ENCODE peak calls at places on chromosome 1, in four cellular contexts. G is cardiac muscle cell, Z is foreskin fibroblast, U is adrenal gland. N is an unnamed sample.

GRCh38 chr1:61424382-61424781 is 300.6 kb downstream of the TM2D1 start:
- DNase-seq in U (no peak), G (no peak), Z (no peak), N (no peak)

GRCh38 chr1:198179556-198179981 is 22.8 kb downstream of the NEK7 start:
- DNase-seq in U (no peak), Z (no peak), G (peak; percentile 48), N (no peak)

GRCh38 chr1:101460709-101461108 is 223.9 kb downstream of the S1PR1 start:
- DNase-seq in U (no peak), G (no peak), Z (no peak), N (no peak)

GRCh38 chr1:243496173-243496553 is 240.3 kb downstream of the SDCCAG8 start:
- DNase-seq in Z (no peak), U (no peak), G (no peak), N (no peak)

GRCh38 chr1:108719253-108719652 is 6.5 kb downstream of the FNDC7 start:
- DNase-seq in G (no peak), Z (no peak), U (no peak), N (no peak)

GRCh38 chr1:198523183-198523942 is 17.1 kb downstream of the ATP6V1G3 start:
- DNase-seq in G (no peak), U (no peak), Z (no peak), N (no peak)

GRCh38 chr1:9438431-9439073 is 100.7 kb upstream of the SLC25A33 start:
- DNase-seq in G (peak; percentile 90), Z (peak; percentile 12), U (no peak), N (peak; percentile 69)

GRCh38 chr1:89834078-89834704 is 13.4 kb downstream of the LRRC8D start:
- DNase-seq in U (no peak), G (no peak), Z (no peak), N (no peak)

GRCh38 chr1:199778324-199778955 is 249.1 kb upstream of the NR5A2 start:
- DNase-seq in U (no peak), G (no peak), Z (no peak), N (no peak)

GRCh38 chr1:180027949-180028445 is 73.4 kb downstream of the CEP350 start:
- DNase-seq in Z (peak; percentile 74), G (peak; percentile 88), U (no peak), N (peak; percentile 20)

GRCh38 chr1:204711947-204712701 is 26.6 kb upstream of the LRRN2 start:
- DNase-seq in Z (no peak), G (no peak), U (no peak), N (no peak)

GRCh38 chr1:63640633-63641567 is 47.7 kb downstream of the PGM1 start:
- DNase-seq in G (no peak), U (no peak), Z (no peak), N (no peak)

GRCh38 chr1:201537966-201538617 is 835 bp upstream of the NAV1 start:
- DNase-seq in Z (no peak), G (no peak), U (no peak), N (no peak)

GRCh38 chr1:208105756-208106155 is 138.4 kb downstream of the PLXNA2 start:
- DNase-seq in Z (no peak), U (no peak), G (no peak), N (no peak)

GRCh38 chr1:61334718-61335589 is 252.6 kb downstream of the NFIA start:
- DNase-seq in G (peak; percentile 91), U (peak; percentile 54), Z (no peak), N (no peak)

GRCh38 chr1:225447649-225448048 is 19.8 kb upstream of the LBR start:
- DNase-seq in U (peak; percentile 49), G (peak; percentile 65), Z (no peak), N (no peak)

GRCh38 chr1:2209400-2210083 is 15.0 kb upstream of the FAAP20 start:
- DNase-seq in Z (no peak), G (no peak), U (no peak), N (no peak)

GRCh38 chr1:46341222-46342083 is 846 bp downstream of the NSUN4 start:
- DNase-seq in U (peak; percentile 87), Z (no peak), G (no peak), N (no peak)

GRCh38 chr1:37905624-37906196 is 41.1 kb downstream of the INPP5B start:
- DNase-seq in G (no peak), Z (no peak), U (no peak), N (no peak)

GRCh38 chr1:108880850-108881249 is 4.1 kb downstream of the GPSM2 start:
- DNase-seq in Z (no peak), U (no peak), G (peak; percentile 5), N (no peak)

GRCh38 chr1:228770779-228771223 is 35.5 kb downstream of the RHOU start:
- DNase-seq in Z (no peak), U (no peak), G (no peak), N (no peak)

GRCh38 chr1:204357551-204357950 is 2.2 kb downstream of the PLEKHA6 start:
- DNase-seq in Z (no peak), G (peak; percentile 61), U (no peak), N (no peak)

GRCh38 chr1:41442697-41443251 is 41.7 kb downstream of the EDN2 start:
- DNase-seq in G (peak; percentile 40), Z (no peak), U (no peak), N (no peak)

GRCh38 chr1:103063911-103064310 is 44.4 kb downstream of the COL11A1 start:
- DNase-seq in U (no peak), G (peak; percentile 43), Z (no peak), N (no peak)

GRCh38 chr1:153626929-153627796 is at the start of gene S100A13:
- DNase-seq in G (peak; percentile 97), Z (peak; percentile 96), U (peak; percentile 86), N (peak; percentile 86)

GRCh38 chr1:10339815-10340214 is 59.0 kb upstream of the PGD start:
- DNase-seq in U (peak; percentile 66), Z (peak; percentile 32), G (peak; percentile 88), N (no peak)

GRCh38 chr1:184945678-184946412 is 28.5 kb downstream of the NIBAN1 start:
- DNase-seq in Z (peak; percentile 37), G (peak; percentile 75), U (no peak), N (peak; percentile 36)

GRCh38 chr1:180757657-180758056 is 125.8 kb downstream of the XPR1 start:
- DNase-seq in Z (no peak), G (no peak), U (no peak), N (no peak)

GRCh38 chr1:9652379-9653194 is 1.1 kb downstream of the PIK3CD start:
- DNase-seq in U (no peak), G (peak; percentile 41), Z (no peak), N (no peak)

GRCh38 chr1:64246294-64246917 is 43.0 kb downstream of the UBE2U start:
- DNase-seq in U (no peak), Z (no peak), G (peak; percentile 66), N (no peak)

GRCh38 chr1:160685266-160685665 is 26.4 kb downstream of the CD48 start:
- DNase-seq in U (no peak), G (peak; percentile 17), Z (no peak), N (no peak)

GRCh38 chr1:227999056-227999930 is 7.5 kb upstream of the WNT3A start:
- DNase-seq in Z (peak; percentile 47), G (peak; percentile 83), U (peak; percentile 84), N (peak; percentile 22)

GRCh38 chr1:118564961-118565360 is 379.9 kb upstream of the SPAG17 start:
- DNase-seq in G (no peak), U (no peak), Z (no peak), N (no peak)

DNA sequence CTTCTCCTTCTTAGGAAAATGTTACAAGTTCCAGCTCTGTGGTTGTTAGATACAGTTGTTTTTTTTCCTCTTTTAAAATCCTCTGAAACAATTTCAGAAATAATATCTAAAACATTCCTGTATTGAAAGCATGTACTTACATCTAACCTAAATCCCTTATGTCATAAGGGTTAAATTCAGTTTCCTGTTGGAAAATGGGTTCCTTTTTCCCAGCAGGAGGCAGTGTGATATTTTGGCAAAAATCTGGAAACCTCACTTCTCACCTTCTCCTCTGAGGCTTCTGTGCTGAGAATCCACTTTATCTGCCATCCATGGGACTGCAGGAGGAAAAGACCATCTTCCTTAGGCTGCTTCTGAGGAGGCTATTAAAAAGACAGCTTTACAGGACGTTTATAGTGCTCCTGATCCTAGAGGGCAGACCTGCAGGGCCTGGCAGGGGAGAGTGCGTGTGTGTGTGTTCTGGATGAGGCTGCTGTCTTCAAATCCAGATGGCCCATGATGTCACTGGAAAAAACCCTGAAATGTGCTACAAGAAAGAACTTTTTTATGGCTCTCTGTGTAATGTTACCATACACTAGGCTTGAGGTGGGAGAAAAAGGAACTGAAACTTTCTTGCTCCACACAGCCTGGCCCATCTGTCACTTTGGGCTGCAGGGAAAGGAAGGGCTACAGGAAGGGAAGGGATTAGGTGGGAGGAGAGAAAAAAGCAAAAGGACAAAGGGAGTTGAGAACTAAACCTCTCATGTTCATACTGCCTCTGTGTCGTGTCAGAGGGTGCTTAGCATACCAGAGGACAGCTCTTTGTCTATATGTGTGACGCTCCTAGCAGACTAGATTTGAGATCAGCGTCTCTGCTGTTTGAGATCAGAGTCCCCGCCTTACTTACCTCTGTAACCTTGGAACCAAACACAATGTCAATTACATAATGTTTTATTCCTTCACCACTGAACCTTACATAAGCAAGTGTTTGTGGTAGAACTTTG is 379.2 kb upstream of the SPAG17 start:
- DNase-seq in Z (no peak), U (no peak), G (no peak), N (no peak)
- TF ChIP-seq CTCF in Z (no peak), U (no peak), G (no peak), N (peak; percentile 2)

DNA sequence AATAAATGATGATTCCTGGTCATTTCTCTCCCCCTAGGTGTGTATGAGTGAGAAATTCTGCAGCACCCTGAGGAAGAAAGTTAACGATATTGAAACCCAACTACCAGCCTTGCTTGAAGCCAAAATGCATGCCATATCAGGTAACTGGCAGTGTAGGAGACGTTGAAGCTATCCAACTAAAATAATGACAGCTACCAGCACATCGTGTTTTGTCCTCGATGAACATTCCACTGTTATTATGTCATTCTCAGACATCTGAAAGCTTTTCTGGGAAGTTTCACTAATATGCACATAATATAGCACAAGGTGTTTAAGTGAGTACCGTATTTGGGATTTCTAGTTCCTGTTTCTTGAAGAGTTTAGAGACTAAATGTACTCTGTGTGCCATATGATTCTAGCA is 173.5 kb downstream of the DISC1 start:
- DNase-seq in G (peak; percentile 38), Z (peak; percentile 54), U (no peak), N (no peak)
- TF ChIP-seq CTCF in G (no peak), Z (no peak), U (no peak), N (no peak)

GRCh38 chr1:6183520-6183989 is 3.4 kb upstream of the CHD5 start:
- DNase-seq in U (no peak), Z (no peak), G (no peak), N (no peak)
- TF ChIP-seq CTCF in U (no peak), Z (no peak), G (peak; percentile 8), N (no peak)

GRCh38 chr1:26530898-26531598 is 1.5 kb downstream of the RPS6KA1 start:
- DNase-seq in Z (peak; percentile 26), U (peak; percentile 69), G (peak; percentile 50), N (no peak)
- TF ChIP-seq CTCF in Z (no peak), U (no peak), G (peak; percentile 32), N (no peak)

DNA sequence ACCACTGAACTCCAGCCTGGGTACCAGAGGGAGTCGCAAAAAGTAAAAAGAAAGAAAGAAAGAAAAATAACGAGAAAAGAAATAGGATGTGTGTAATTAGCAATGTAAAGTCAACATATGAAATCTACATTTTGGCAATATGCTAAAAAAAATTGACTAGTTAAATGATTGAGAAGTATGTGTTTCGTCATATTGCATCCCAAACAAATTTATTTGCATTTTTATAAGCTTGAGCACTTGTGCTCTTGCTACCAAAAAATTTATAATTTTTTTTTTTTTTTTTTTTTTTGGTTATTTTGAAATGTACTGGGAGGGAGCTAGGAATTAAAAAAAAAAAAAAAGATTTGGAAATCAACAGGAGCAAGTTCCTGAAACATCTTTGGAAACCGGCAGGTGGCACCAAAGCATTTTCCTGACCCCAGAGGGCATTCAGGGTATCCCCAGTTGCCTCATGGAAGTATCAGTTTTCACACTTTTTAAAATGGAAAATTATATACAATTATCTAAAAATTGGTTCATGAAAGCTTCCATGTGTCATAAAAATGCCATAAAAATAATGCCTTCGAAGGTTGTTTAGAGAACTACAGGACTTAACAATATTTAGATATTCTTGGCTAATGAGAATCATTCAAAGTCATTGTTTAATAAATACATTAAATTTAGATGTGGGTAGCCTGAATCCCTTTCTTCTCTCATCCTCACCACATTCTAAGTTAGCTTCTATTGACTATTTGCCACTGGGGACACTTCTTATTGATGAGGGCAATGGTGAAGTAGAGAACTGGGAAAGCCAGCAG is 4.8 kb upstream of the HEATR1 start:
- DNase-seq in Z (peak; percentile 17), U (peak; percentile 35), G (peak; percentile 86), N (peak; percentile 15)
- TF ChIP-seq CTCF in Z (peak; percentile 50), U (peak; percentile 46), G (peak; percentile 67), N (peak; percentile 51)